ENCODE peak calls at places on chromosomes 12 and 14, in nine cellular contexts. K is frontal cortex; N is brain microvascular endothelial cell; M is T-helper 2 cell; T is NCI-H526 treated with DMSO at 0.1 percent for 48 hours; S is fibroblast of the conjunctiva; C is stimulated activated CD4-positive, alpha-beta T cell treated with anti-CD3 and anti-CD28 coated beads, Interleukin-15, amount 100 ng/mL, for 1 hour; D is heart right ventricle; Q is T-cell. V is an unnamed sample.

GRCh38 chr12:1666685-1667162 is 24.1 kb upstream of the ADIPOR2 start:
- DNase-seq in K (no peak), N (no peak), M (peak), T (no peak), S (no peak), C (no peak), D (no peak), Q (no peak), V (no peak)

GRCh38 chr14:91980157-91980556 is 32.7 kb upstream of the FBLN5 start:
- DNase-seq in K (peak), N (peak), M (peak), T (no peak), S (peak), C (no peak), D (no peak), Q (no peak), V (no peak)

GRCh38 chr14:104772707-104773504 is 20.0 kb downstream of the SIVA1 start:
- DNase-seq in K (no peak), N (no peak), M (no peak), T (no peak), S (no peak), C (no peak), D (no peak), Q (no peak), V (no peak)

GRCh38 chr12:48379784-48380183 is 29.1 kb upstream of the ZNF641 start:
- DNase-seq in K (no peak), N (no peak), M (no peak), T (no peak), S (no peak), C (no peak), D (no peak), Q (no peak), V (no peak)

GRCh38 chr12:4034926-4035325 is 161.7 kb upstream of the PARP11 start:
- DNase-seq in K (no peak), N (no peak), M (no peak), T (no peak), S (no peak), C (no peak), D (no peak), Q (no peak), V (no peak)

GRCh38 chr14:93326196-93326595 is 6.6 kb downstream of the BTBD7 start:
- DNase-seq in K (no peak), N (no peak), M (no peak), T (no peak), S (no peak), C (no peak), D (no peak), Q (no peak), V (no peak)

GRCh38 chr12:7869137-7869536 is 3.6 kb downstream of the SLC2A14 start:
- DNase-seq in K (no peak), N (no peak), M (no peak), T (no peak), S (peak), C (no peak), D (no peak), Q (no peak), V (no peak)

GRCh38 chr14:68047910-68048309 is 228.3 kb downstream of the RAD51B start:
- DNase-seq in K (no peak), N (peak), M (no peak), T (no peak), S (no peak), C (no peak), D (no peak), Q (no peak), V (no peak)

V was measured in activated effector memory CD4-positive, alpha-beta T cell treated with Interleukin-2 at 50 U/mL for 16 hours.